ENCODE peak calls at places on chromosome 22, in six cellular contexts. One of them, this sample, is unnamed.

GRCh38 chr22:17867160-17867785 is 93.0 kb upstream of the BID start:
- DNase-seq in gastrocnemius medialis: peak; percentile 52
- DNase-seq in hepatocyte: no peak
- DNase-seq in body of pancreas: peak; percentile 35
- DNase-seq in cardiac muscle cell: no peak
- DNase-seq in heart left ventricle: peak; percentile 74
- DNase-seq in this sample: no peak

GRCh38 chr22:50243704-50244419 is 961 bp downstream of the TUBGCP6 start:
- DNase-seq in gastrocnemius medialis: no peak
- DNase-seq in hepatocyte: no peak
- DNase-seq in body of pancreas: no peak
- DNase-seq in cardiac muscle cell: no peak
- DNase-seq in heart left ventricle: no peak
- DNase-seq in this sample: no peak

GRCh38 chr22:35452351-35452781 is 52.4 kb downstream of the MCM5 start:
- DNase-seq in gastrocnemius medialis: no peak
- DNase-seq in hepatocyte: no peak
- DNase-seq in body of pancreas: peak; percentile 44
- DNase-seq in cardiac muscle cell: no peak
- DNase-seq in heart left ventricle: no peak
- DNase-seq in this sample: no peak

GRCh38 chr22:23450434-23450795 is 129.7 kb downstream of the IGLL1 start:
- DNase-seq in gastrocnemius medialis: no peak
- DNase-seq in hepatocyte: no peak
- DNase-seq in body of pancreas: no peak
- DNase-seq in cardiac muscle cell: no peak
- DNase-seq in heart left ventricle: no peak
- DNase-seq in this sample: no peak

GRCh38 chr22:50735739-50736030 is 2.3 kb upstream of the ACR start:
- DNase-seq in gastrocnemius medialis: no peak
- DNase-seq in hepatocyte: no peak
- DNase-seq in body of pancreas: no peak
- DNase-seq in cardiac muscle cell: no peak
- DNase-seq in heart left ventricle: no peak
- DNase-seq in this sample: no peak

GRCh38 chr22:20128902-20129746 is 2.5 kb upstream of the ZDHHC8 start:
- DNase-seq in gastrocnemius medialis: peak; percentile 45
- DNase-seq in hepatocyte: no peak
- DNase-seq in body of pancreas: peak; percentile 55
- DNase-seq in cardiac muscle cell: peak; percentile 13
- DNase-seq in heart left ventricle: no peak
- DNase-seq in this sample: no peak

GRCh38 chr22:28413612-28414011 is 266.0 kb downstream of the TTC28 start:
- DNase-seq in gastrocnemius medialis: no peak
- DNase-seq in hepatocyte: no peak
- DNase-seq in body of pancreas: no peak
- DNase-seq in cardiac muscle cell: no peak
- DNase-seq in heart left ventricle: no peak
- DNase-seq in this sample: no peak

GRCh38 chr22:30859714-30860095 is 108.9 kb downstream of the MORC2 start:
- DNase-seq in gastrocnemius medialis: no peak
- DNase-seq in hepatocyte: peak; percentile 1
- DNase-seq in body of pancreas: no peak
- DNase-seq in cardiac muscle cell: no peak
- DNase-seq in heart left ventricle: no peak
- DNase-seq in this sample: no peak

GRCh38 chr22:31332886-31333285 is 13.3 kb downstream of the PATZ1 start:
- DNase-seq in gastrocnemius medialis: no peak
- DNase-seq in hepatocyte: no peak
- DNase-seq in body of pancreas: no peak
- DNase-seq in cardiac muscle cell: no peak
- DNase-seq in heart left ventricle: no peak
- DNase-seq in this sample: no peak

GRCh38 chr22:17012267-17012666 is 4.2 kb upstream of the GAB4 start:
- DNase-seq in gastrocnemius medialis: no peak
- DNase-seq in hepatocyte: no peak
- DNase-seq in body of pancreas: no peak
- DNase-seq in cardiac muscle cell: no peak
- DNase-seq in heart left ventricle: no peak
- DNase-seq in this sample: no peak

GRCh38 chr22:44719586-44720368 is 17.8 kb downstream of the PRR5 start:
- DNase-seq in gastrocnemius medialis: no peak
- DNase-seq in hepatocyte: peak; percentile 70
- DNase-seq in body of pancreas: peak; percentile 81
- DNase-seq in cardiac muscle cell: peak; percentile 80
- DNase-seq in heart left ventricle: no peak
- DNase-seq in this sample: no peak

GRCh38 chr22:29629382-29630179 is 26.1 kb downstream of the NF2 start:
- DNase-seq in gastrocnemius medialis: no peak
- DNase-seq in hepatocyte: no peak
- DNase-seq in body of pancreas: no peak
- DNase-seq in cardiac muscle cell: no peak
- DNase-seq in heart left ventricle: no peak
- DNase-seq in this sample: no peak

GRCh38 chr22:50434849-50435700 is 39.8 kb downstream of the SBF1 start:
- DNase-seq in gastrocnemius medialis: no peak
- DNase-seq in hepatocyte: no peak
- DNase-seq in body of pancreas: no peak
- DNase-seq in cardiac muscle cell: no peak
- DNase-seq in heart left ventricle: no peak
- DNase-seq in this sample: no peak

DNA sequence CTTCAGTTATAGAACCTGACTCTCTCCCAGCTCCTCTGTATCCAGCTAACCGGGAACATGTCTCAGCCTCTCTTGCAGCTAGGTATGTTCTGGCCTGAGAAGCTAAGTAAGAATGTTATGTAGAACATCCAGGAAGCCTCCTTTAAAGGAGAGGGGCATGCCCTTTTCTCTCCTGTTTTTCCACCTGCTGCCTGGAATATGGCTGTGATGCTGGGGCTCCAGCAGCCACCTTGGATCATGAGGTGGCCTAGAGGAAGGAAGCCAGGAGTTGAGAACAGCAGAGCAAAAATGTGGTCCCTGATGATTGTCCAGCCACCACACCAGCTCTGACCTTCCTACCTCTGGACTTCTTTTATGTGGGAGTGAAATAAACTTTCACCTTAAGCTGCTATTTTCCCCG is 117.6 kb downstream of the MPPED1 start:
- DNase-seq in gastrocnemius medialis: no peak
- DNase-seq in hepatocyte: no peak
- DNase-seq in body of pancreas: no peak
- DNase-seq in cardiac muscle cell: no peak
- DNase-seq in heart left ventricle: no peak
- DNase-seq in this sample: no peak
- H3K4me1 ChIP-seq in gastrocnemius medialis: no peaks in the 10 kb centered on the region
- H3K4me1 ChIP-seq in hepatocyte: no peaks in the 10 kb centered on the region
- H3K4me1 ChIP-seq in body of pancreas: no peaks in the 10 kb centered on the region
- H3K4me1 ChIP-seq in cardiac muscle cell: no peaks in the 10 kb centered on the region
- H3K4me1 ChIP-seq in heart left ventricle: no peaks in the 10 kb centered on the region
- H3K4me1 ChIP-seq in this sample: no peaks in the 10 kb centered on the region

GRCh38 chr22:48752451-48753380 is 1075.0 kb downstream of the BRD1 start:
- DNase-seq in gastrocnemius medialis: no peak
- DNase-seq in hepatocyte: no peak
- DNase-seq in body of pancreas: no peak
- DNase-seq in cardiac muscle cell: no peak
- DNase-seq in heart left ventricle: peak; percentile 3
- DNase-seq in this sample: no peak

GRCh38 chr22:48753381-48753730 is 1074.3 kb downstream of the BRD1 start:
- DNase-seq in gastrocnemius medialis: no peak
- DNase-seq in hepatocyte: peak; percentile 3
- DNase-seq in body of pancreas: no peak
- DNase-seq in cardiac muscle cell: no peak
- DNase-seq in heart left ventricle: peak; percentile 2
- DNase-seq in this sample: no peak

GRCh38 chr22:48750826-48751440 is 1076.7 kb downstream of the BRD1 start:
- DNase-seq in gastrocnemius medialis: no peak
- DNase-seq in hepatocyte: no peak
- DNase-seq in body of pancreas: no peak
- DNase-seq in cardiac muscle cell: no peak
- DNase-seq in heart left ventricle: peak; percentile 3
- DNase-seq in this sample: no peak

GRCh38 chr22:48750282-48750681 is 1077.4 kb downstream of the BRD1 start:
- DNase-seq in gastrocnemius medialis: no peak
- DNase-seq in hepatocyte: no peak
- DNase-seq in body of pancreas: no peak
- DNase-seq in cardiac muscle cell: no peak
- DNase-seq in heart left ventricle: no peak
- DNase-seq in this sample: no peak

GRCh38 chr22:48751539-48752437 is 1075.9 kb downstream of the BRD1 start:
- DNase-seq in gastrocnemius medialis: no peak
- DNase-seq in hepatocyte: no peak
- DNase-seq in body of pancreas: no peak
- DNase-seq in cardiac muscle cell: no peak
- DNase-seq in heart left ventricle: peak; percentile 2
- DNase-seq in this sample: no peak
- H3K9me3 ChIP-seq in gastrocnemius medialis: no peaks in the 10 kb centered on the region
- H3K9me3 ChIP-seq in hepatocyte: no peaks in the 10 kb centered on the region
- H3K9me3 ChIP-seq in body of pancreas: no peaks in the 10 kb centered on the region
- H3K9me3 ChIP-seq in cardiac muscle cell: no peaks in the 10 kb centered on the region
- H3K9me3 ChIP-seq in heart left ventricle: no peaks in the 10 kb centered on the region
- H3K9me3 ChIP-seq in this sample: no peaks in the 10 kb centered on the region

GRCh38 chr22:21695432-21696085 is 29.7 kb downstream of the PPIL2 start:
- DNase-seq in gastrocnemius medialis: no peak
- DNase-seq in hepatocyte: no peak
- DNase-seq in body of pancreas: no peak
- DNase-seq in cardiac muscle cell: no peak
- DNase-seq in heart left ventricle: no peak
- DNase-seq in this sample: no peak

GRCh38 chr22:21698430-21699329 is 32.9 kb downstream of the PPIL2 start:
- DNase-seq in gastrocnemius medialis: peak; percentile 57
- DNase-seq in hepatocyte: no peak
- DNase-seq in body of pancreas: no peak
- DNase-seq in cardiac muscle cell: no peak
- DNase-seq in heart left ventricle: peak; percentile 46
- DNase-seq in this sample: no peak

GRCh38 chr22:21697866-21698265 is 32.1 kb downstream of the PPIL2 start:
- DNase-seq in gastrocnemius medialis: no peak
- DNase-seq in hepatocyte: no peak
- DNase-seq in body of pancreas: no peak
- DNase-seq in cardiac muscle cell: no peak
- DNase-seq in heart left ventricle: no peak
- DNase-seq in this sample: no peak

GRCh38 chr22:21696115-21696514 is 30.3 kb downstream of the PPIL2 start:
- DNase-seq in gastrocnemius medialis: no peak
- DNase-seq in hepatocyte: no peak
- DNase-seq in body of pancreas: no peak
- DNase-seq in cardiac muscle cell: no peak
- DNase-seq in heart left ventricle: no peak
- DNase-seq in this sample: no peak

DNA sequence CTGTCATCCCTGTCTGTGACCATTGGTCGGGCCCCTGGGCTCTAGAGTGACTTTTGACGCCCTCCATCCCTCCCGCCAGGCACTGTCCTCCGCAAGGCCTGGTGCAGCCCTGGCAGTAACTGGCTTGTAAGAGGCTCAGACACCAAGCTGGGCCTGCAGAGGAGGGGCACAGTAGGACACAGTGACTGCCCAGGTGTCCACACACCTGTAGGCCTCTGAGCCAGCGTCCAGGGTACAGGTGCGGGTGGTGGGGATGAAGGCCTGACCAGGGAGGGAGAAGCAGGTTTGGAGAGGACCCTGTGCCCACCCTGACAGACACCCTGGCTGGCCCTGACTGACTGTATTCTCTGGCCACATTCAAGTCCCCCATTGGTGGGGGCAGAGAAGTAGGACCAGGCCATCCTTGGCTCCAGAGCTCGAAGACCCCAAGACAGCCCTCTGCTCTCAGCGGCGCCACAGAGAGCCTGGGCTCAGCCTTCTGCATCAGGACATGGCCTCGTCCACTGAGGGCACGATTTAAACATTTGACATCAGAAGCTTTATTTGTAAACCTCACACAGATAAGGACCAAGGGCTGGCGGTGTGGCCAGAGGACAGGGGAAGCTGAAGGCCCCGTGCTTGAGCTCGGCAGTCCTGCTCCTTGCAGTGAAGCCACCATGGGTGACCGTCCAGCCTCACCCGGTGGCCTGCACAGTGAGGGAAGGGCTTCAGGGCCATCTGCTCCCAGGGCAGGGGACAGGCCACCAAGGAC is 31.4 kb downstream of the PPIL2 start:
- DNase-seq in gastrocnemius medialis: no peak
- DNase-seq in hepatocyte: no peak
- DNase-seq in body of pancreas: no peak
- DNase-seq in cardiac muscle cell: no peak
- DNase-seq in heart left ventricle: no peak
- DNase-seq in this sample: no peak
- H3K4me1 ChIP-seq in gastrocnemius medialis: peaks cover 20% of the 10 kb centered on the region
- H3K4me1 ChIP-seq in hepatocyte: peaks cover 4% of the 10 kb centered on the region
- H3K4me1 ChIP-seq in body of pancreas: peaks cover 19% of the 10 kb centered on the region
- H3K4me1 ChIP-seq in cardiac muscle cell: no peaks in the 10 kb centered on the region
- H3K4me1 ChIP-seq in heart left ventricle: peaks cover 16% of the 10 kb centered on the region
- H3K4me1 ChIP-seq in this sample: peaks cover 35% of the 10 kb centered on the region

GRCh38 chr22:47245786-47246185 is 483.3 kb downstream of the TBC1D22A start:
- DNase-seq in gastrocnemius medialis: no peak
- DNase-seq in hepatocyte: no peak
- DNase-seq in body of pancreas: no peak
- DNase-seq in cardiac muscle cell: no peak
- DNase-seq in heart left ventricle: no peak
- DNase-seq in this sample: no peak
- H3K9me3 ChIP-seq in gastrocnemius medialis: no peaks in the 10 kb centered on the region
- H3K9me3 ChIP-seq in hepatocyte: peaks cover 8% of the 10 kb centered on the region
- H3K9me3 ChIP-seq in body of pancreas: no peaks in the 10 kb centered on the region
- H3K9me3 ChIP-seq in cardiac muscle cell: peaks cover 2% of the 10 kb centered on the region
- H3K9me3 ChIP-seq in heart left ventricle: no peaks in the 10 kb centered on the region
- H3K9me3 ChIP-seq in this sample: peaks cover 9% of the 10 kb centered on the region

GRCh38 chr22:25202290-25202921 is 2.7 kb downstream of the CRYBB3 start:
- DNase-seq in gastrocnemius medialis: peak; percentile 37
- DNase-seq in hepatocyte: peak; percentile 77
- DNase-seq in body of pancreas: peak; percentile 67
- DNase-seq in cardiac muscle cell: peak; percentile 78
- DNase-seq in heart left ventricle: peak; percentile 26
- DNase-seq in this sample: no peak
- H3K4me1 ChIP-seq in gastrocnemius medialis: no peaks in the 10 kb centered on the region
- H3K4me1 ChIP-seq in hepatocyte: no peaks in the 10 kb centered on the region
- H3K4me1 ChIP-seq in body of pancreas: no peaks in the 10 kb centered on the region
- H3K4me1 ChIP-seq in cardiac muscle cell: no peaks in the 10 kb centered on the region
- H3K4me1 ChIP-seq in heart left ventricle: no peaks in the 10 kb centered on the region
- H3K4me1 ChIP-seq in this sample: no peaks in the 10 kb centered on the region

DNA sequence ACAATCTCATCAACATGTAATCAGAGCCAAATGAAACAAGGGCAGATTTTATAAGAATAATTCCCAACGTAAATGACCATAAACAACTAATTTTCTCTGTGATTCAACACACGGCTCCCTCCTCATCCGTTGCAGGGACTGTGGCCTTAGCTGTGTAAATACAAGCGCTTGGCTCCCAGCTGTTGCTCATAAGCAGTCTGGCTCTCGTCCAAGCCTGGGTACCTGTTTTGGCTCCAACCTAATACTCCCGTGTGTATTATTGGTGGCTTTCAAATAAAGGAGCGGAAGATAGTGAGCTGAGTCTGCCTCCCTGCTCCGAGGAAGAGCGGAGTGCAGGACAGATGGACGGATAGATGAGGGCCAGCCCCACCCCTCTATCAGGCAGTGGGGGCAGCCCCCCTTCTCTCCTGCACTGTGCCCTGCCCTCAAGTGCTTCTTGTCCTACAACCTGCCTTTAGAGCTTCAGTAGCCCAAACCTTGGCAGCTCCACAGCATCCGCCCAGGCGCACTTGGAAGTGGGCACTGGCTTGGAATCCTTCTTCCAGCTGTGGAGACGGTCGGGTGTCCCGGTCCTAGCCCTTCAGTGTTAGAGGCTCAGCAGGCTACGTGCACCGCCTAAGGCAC is 670.9 kb downstream of the BRD1 start:
- DNase-seq in gastrocnemius medialis: no peak
- DNase-seq in hepatocyte: peak; percentile 55
- DNase-seq in body of pancreas: peak; percentile 83
- DNase-seq in cardiac muscle cell: no peak
- DNase-seq in heart left ventricle: no peak
- DNase-seq in this sample: no peak
- H3K9me3 ChIP-seq in gastrocnemius medialis: no peaks in the 10 kb centered on the region
- H3K9me3 ChIP-seq in hepatocyte: no peaks in the 10 kb centered on the region
- H3K9me3 ChIP-seq in body of pancreas: no peaks in the 10 kb centered on the region
- H3K9me3 ChIP-seq in cardiac muscle cell: no peaks in the 10 kb centered on the region
- H3K9me3 ChIP-seq in heart left ventricle: no peaks in the 10 kb centered on the region
- H3K9me3 ChIP-seq in this sample: no peaks in the 10 kb centered on the region

This sample was measured in thoracic aorta.